ENCODE peak calls at places on chromosomes 16 and 17, in five cellular contexts. T is left ventricle myocardium inferior; V is SK-MEL-5; I is effector CD4-positive, alpha-beta T cell; X is upper lobe of right lung. W is an unnamed sample.
A peak's percentile ranks its signal among the peaks of the same experiment; 100 is the strongest.

GRCh38 chr16:787978-788398 is at the start of gene RPUSD1:
- DNase-seq in I (no peak), V (no peak), X (peak; percentile 75), T (peak; percentile 25), W (no peak)

GRCh38 chr16:4897328-4897727 is 39.6 kb downstream of the PPL start:
- DNase-seq in T (no peak), X (no peak), V (no peak), I (no peak), W (no peak)

GRCh38 chr16:21162661-21163151 is 4.2 kb downstream of the LDAF1 start:
- DNase-seq in V (no peak), I (no peak), T (peak; percentile 62), X (no peak), W (no peak)

GRCh38 chr16:62424206-62424605 is 388.0 kb upstream of the CDH8 start:
- DNase-seq in V (no peak), X (no peak), T (no peak), I (no peak), W (no peak)

GRCh38 chr17:50564916-50565315 is 4.4 kb downstream of the CACNA1G start:
- DNase-seq in X (no peak), I (no peak), V (peak; percentile 30), T (peak; percentile 67), W (no peak)

GRCh38 chr17:21676281-21677111 is 15.8 kb upstream of the KCNJ18 start:
- DNase-seq in V (no peak), T (no peak), I (no peak), X (no peak), W (no peak)

GRCh38 chr16:23196577-23196976 is 14.0 kb downstream of the SCNN1G start:
- DNase-seq in X (no peak), I (no peak), T (no peak), V (no peak), W (no peak)

GRCh38 chr16:67437513-67437912 is 6.6 kb downstream of the HSD11B2 start:
- DNase-seq in V (no peak), X (no peak), T (no peak), I (no peak), W (no peak)

GRCh38 chr17:28745777-28746473 is 2.1 kb downstream of the TRAF4 start:
- DNase-seq in X (peak; percentile 79), V (no peak), T (no peak), I (no peak), W (peak; percentile 88)

GRCh38 chr16:49474741-49475140 is 101.1 kb downstream of the C16orf78 start:
- DNase-seq in V (no peak), I (no peak), X (peak; percentile 35), T (no peak), W (no peak)

GRCh38 chr16:81680444-81681263 is 98.4 kb upstream of the PLCG2 start:
- DNase-seq in T (no peak), X (peak; percentile 77), V (no peak), I (no peak), W (no peak)

GRCh38 chr16:1194665-1195392 is 30.2 kb downstream of the TPSG1 start:
- DNase-seq in T (no peak), X (no peak), I (no peak), V (no peak), W (no peak)

GRCh38 chr17:45451131-45451530 is 18.5 kb upstream of the ARHGAP27 start:
- DNase-seq in V (no peak), X (peak; percentile 64), T (no peak), I (no peak), W (no peak)

GRCh38 chr17:13736915-13737314 is 135.2 kb upstream of the HS3ST3A1 start:
- DNase-seq in V (no peak), T (no peak), I (no peak), X (no peak), W (peak; percentile 24)

GRCh38 chr17:13725286-13725990 is 123.7 kb upstream of the HS3ST3A1 start:
- DNase-seq in I (no peak), T (no peak), V (no peak), X (no peak), W (peak; percentile 36)